ENCODE peak calls at places on chromosomes 12 and 14, in four cellular contexts. One of them, this sample, is unnamed.

GRCh38 chr12:106303202-106303820 is 778 bp downstream of the TCP11L2 start:
- DNase-seq in prostate gland: peak; percentile 69
- DNase-seq in NCI-H226: peak; percentile 52
- DNase-seq in breast epithelium: peak; percentile 80
- DNase-seq in this sample: peak; percentile 96

GRCh38 chr12:68198490-68199086 is 27.0 kb downstream of the IL26 start:
- DNase-seq in prostate gland: no peak
- DNase-seq in NCI-H226: no peak
- DNase-seq in breast epithelium: no peak
- DNase-seq in this sample: no peak

GRCh38 chr12:108691995-108692808 is 39.1 kb downstream of the CORO1C start:
- DNase-seq in breast epithelium: no peak
- DNase-seq in NCI-H226: no peak
- DNase-seq in prostate gland: peak; percentile 62
- DNase-seq in this sample: no peak

GRCh38 chr12:106445981-106446380 is 88.4 kb downstream of the POLR3B start:
- DNase-seq in prostate gland: no peak
- DNase-seq in breast epithelium: no peak
- DNase-seq in NCI-H226: no peak
- DNase-seq in this sample: no peak

GRCh38 chr12:108833355-108833733 is 24.0 kb downstream of the SSH1 start:
- DNase-seq in NCI-H226: peak; percentile 65
- DNase-seq in prostate gland: peak; percentile 46
- DNase-seq in breast epithelium: peak; percentile 56
- DNase-seq in this sample: no peak

GRCh38 chr14:75343914-75344313 is 65.3 kb downstream of the FOS start:
- DNase-seq in breast epithelium: no peak
- DNase-seq in NCI-H226: no peak
- DNase-seq in prostate gland: no peak
- DNase-seq in this sample: no peak

GRCh38 chr14:68761391-68761790 is 31.5 kb downstream of the ZFP36L1 start:
- DNase-seq in breast epithelium: no peak
- DNase-seq in NCI-H226: no peak
- DNase-seq in prostate gland: no peak
- DNase-seq in this sample: peak; percentile 45

GRCh38 chr12:67748761-67749075 is 100.2 kb downstream of the DYRK2 start:
- DNase-seq in breast epithelium: no peak
- DNase-seq in NCI-H226: no peak
- DNase-seq in prostate gland: no peak
- DNase-seq in this sample: no peak

GRCh38 chr12:116343331-116343884 is 65.9 kb upstream of the MED13L start:
- DNase-seq in breast epithelium: no peak
- DNase-seq in NCI-H226: no peak
- DNase-seq in prostate gland: no peak
- DNase-seq in this sample: no peak

GRCh38 chr14:68891851-68892660 is 87.0 kb downstream of the ACTN1 start:
- DNase-seq in prostate gland: no peak
- DNase-seq in breast epithelium: no peak
- DNase-seq in NCI-H226: peak; percentile 65
- DNase-seq in this sample: no peak

GRCh38 chr14:77892381-77892871 is 92.5 kb downstream of the ADCK1 start:
- DNase-seq in breast epithelium: no peak
- DNase-seq in NCI-H226: no peak
- DNase-seq in prostate gland: no peak
- DNase-seq in this sample: no peak

GRCh38 chr12:116559330-116560080 is at the start of gene MAP1LC3B2:
- DNase-seq in breast epithelium: peak; percentile 79
- DNase-seq in prostate gland: peak; percentile 72
- DNase-seq in NCI-H226: no peak
- DNase-seq in this sample: peak; percentile 74

GRCh38 chr14:31934767-31935266 is 142.3 kb upstream of the ARHGAP5 start:
- DNase-seq in NCI-H226: peak; percentile 45
- DNase-seq in breast epithelium: peak; percentile 54
- DNase-seq in prostate gland: no peak
- DNase-seq in this sample: no peak

GRCh38 chr14:29905549-29905948 is 22.1 kb downstream of the PRKD1 start:
- DNase-seq in breast epithelium: no peak
- DNase-seq in NCI-H226: no peak
- DNase-seq in prostate gland: no peak
- DNase-seq in this sample: no peak

GRCh38 chr12:45762185-45763110 is 32.9 kb downstream of the ARID2 start:
- DNase-seq in NCI-H226: no peak
- DNase-seq in prostate gland: peak; percentile 23
- DNase-seq in breast epithelium: no peak
- DNase-seq in this sample: no peak

GRCh38 chr12:78035913-78036658 is 205.4 kb downstream of the NAV3 start:
- DNase-seq in NCI-H226: no peak
- DNase-seq in breast epithelium: no peak
- DNase-seq in prostate gland: no peak
- DNase-seq in this sample: no peak

GRCh38 chr12:28068467-28068866 is 95.9 kb upstream of the PTHLH start:
- DNase-seq in NCI-H226: no peak
- DNase-seq in breast epithelium: no peak
- DNase-seq in prostate gland: no peak
- DNase-seq in this sample: no peak

GRCh38 chr12:46886541-46887041 is 60.8 kb upstream of the SLC38A4 start:
- DNase-seq in prostate gland: no peak
- DNase-seq in breast epithelium: no peak
- DNase-seq in NCI-H226: peak; percentile 79
- DNase-seq in this sample: no peak

GRCh38 chr12:121808623-121809022 is 4.8 kb downstream of the SETD1B start:
- DNase-seq in NCI-H226: no peak
- DNase-seq in prostate gland: no peak
- DNase-seq in breast epithelium: no peak
- DNase-seq in this sample: no peak

GRCh38 chr12:63103489-63104131 is 47.4 kb downstream of the AVPR1A start:
- DNase-seq in prostate gland: no peak
- DNase-seq in NCI-H226: peak; percentile 12
- DNase-seq in breast epithelium: no peak
- DNase-seq in this sample: no peak

GRCh38 chr12:31363416-31363809 is 37.5 kb upstream of the SINHCAF start:
- DNase-seq in NCI-H226: no peak
- DNase-seq in breast epithelium: no peak
- DNase-seq in prostate gland: no peak
- DNase-seq in this sample: no peak

GRCh38 chr12:26010293-26010821 is 51.9 kb downstream of the RASSF8 start:
- DNase-seq in breast epithelium: no peak
- DNase-seq in NCI-H226: peak; percentile 62
- DNase-seq in prostate gland: no peak
- DNase-seq in this sample: no peak